ENCODE peak calls at places on chromosomes 16 and 17, in four cellular contexts. N is left cardiac atrium; E is sciatic nerve; K is stimulated activated CD4-positive, alpha-beta T cell treated with anti-CD3 and anti-CD28 coated beads, Interleukin-4, amount 100 ng/mL, for 48 hours. C is an unnamed sample.

GRCh38 chr16:1845985-1846384 is 19.0 kb downstream of the FAHD1 start:
- DNase-seq in N (no peak), E (no peak), K (no peak), C (no peak)

GRCh38 chr17:80441133-80441578 is 26.2 kb downstream of the ENDOV start:
- DNase-seq in K (peak), N (peak), E (peak), C (no peak)

GRCh38 chr17:61306003-61306402 is 93.6 kb upstream of the TBX2 start:
- DNase-seq in N (no peak), E (no peak), K (no peak), C (no peak)

GRCh38 chr16:1102921-1103648 is 7.0 kb upstream of the C1QTNF8 start:
- DNase-seq in N (peak), K (peak), E (peak), C (no peak)

GRCh38 chr17:62739666-62740065 is 68.4 kb downstream of the MARCHF10 start:
- DNase-seq in E (no peak), N (no peak), K (no peak), C (no peak)

GRCh38 chr17:50169121-50169764 is 3.4 kb downstream of the SGCA start:
- DNase-seq in K (peak), E (no peak), N (no peak), C (no peak)

GRCh38 chr16:3094289-3095027 is 4.6 kb downstream of the ZSCAN10 start:
- DNase-seq in K (no peak), E (no peak), N (no peak), C (no peak)

GRCh38 chr17:74474043-74474792 is 7.8 kb downstream of the CD300A start:
- DNase-seq in E (no peak), N (no peak), K (no peak), C (no peak)

GRCh38 chr17:74410001-74410443 is 21.9 kb upstream of the GPRC5C start:
- DNase-seq in K (no peak), N (no peak), E (no peak), C (no peak)

GRCh38 chr17:47698749-47699535 is 5.0 kb downstream of the TBKBP1 start:
- DNase-seq in E (peak), N (peak), K (peak), C (no peak)